ENCODE peak calls at places on chromosome 18, in six cellular contexts. One of them, this sample, is unnamed.
A peak's percentile ranks its signal among the peaks of the same experiment; 100 is the strongest.

GRCh38 chr18:65547046-65547445 is 203.8 kb upstream of the CDH7 start:
- DNase-seq in K562: no peak
- DNase-seq in sigmoid colon: no peak
- DNase-seq in A549: no peak
- DNase-seq in H1: no peak
- DNase-seq in suprapubic skin: no peak
- DNase-seq in this sample: no peak

GRCh38 chr18:48410095-48410920 is 1.1 kb upstream of the ZBTB7C start:
- DNase-seq in K562: peak; percentile 97
- DNase-seq in sigmoid colon: peak; percentile 94
- DNase-seq in A549: peak; percentile 56
- DNase-seq in H1: peak; percentile 57
- DNase-seq in suprapubic skin: peak; percentile 94
- DNase-seq in this sample: peak; percentile 92

GRCh38 chr18:55250729-55251128 is 291.5 kb upstream of the CCDC68 start:
- DNase-seq in K562: no peak
- DNase-seq in sigmoid colon: no peak
- DNase-seq in A549: no peak
- DNase-seq in H1: no peak
- DNase-seq in suprapubic skin: no peak
- DNase-seq in this sample: no peak

GRCh38 chr18:8424917-8425725 is 184.1 kb upstream of the RAB12 start:
- DNase-seq in K562: no peak
- DNase-seq in sigmoid colon: no peak
- DNase-seq in A549: no peak
- DNase-seq in H1: peak; percentile 25
- DNase-seq in suprapubic skin: no peak
- DNase-seq in this sample: no peak

GRCh38 chr18:51666717-51667320 is 469.3 kb upstream of the MEX3C start:
- DNase-seq in K562: no peak
- DNase-seq in sigmoid colon: peak; percentile 68
- DNase-seq in A549: no peak
- DNase-seq in H1: no peak
- DNase-seq in suprapubic skin: no peak
- DNase-seq in this sample: peak; percentile 32

GRCh38 chr18:36830141-36830495 is 1.2 kb downstream of the KIAA1328 start:
- DNase-seq in K562: no peak
- DNase-seq in sigmoid colon: no peak
- DNase-seq in A549: no peak
- DNase-seq in H1: no peak
- DNase-seq in suprapubic skin: no peak
- DNase-seq in this sample: no peak

GRCh38 chr18:73962251-73962650 is 185.4 kb downstream of the FBXO15 start:
- DNase-seq in K562: no peak
- DNase-seq in sigmoid colon: no peak
- DNase-seq in A549: no peak
- DNase-seq in H1: no peak
- DNase-seq in suprapubic skin: no peak
- DNase-seq in this sample: no peak

GRCh38 chr18:13070460-13070859 is 79.3 kb downstream of the CEP192 start:
- DNase-seq in K562: no peak
- DNase-seq in sigmoid colon: no peak
- DNase-seq in A549: no peak
- DNase-seq in H1: no peak
- DNase-seq in suprapubic skin: no peak
- DNase-seq in this sample: no peak

GRCh38 chr18:76490040-76490439 is 5.0 kb downstream of the ZNF516 start:
- DNase-seq in K562: no peak
- DNase-seq in sigmoid colon: no peak
- DNase-seq in A549: no peak
- DNase-seq in H1: no peak
- DNase-seq in suprapubic skin: no peak
- DNase-seq in this sample: no peak

GRCh38 chr18:7902399-7902839 is 335.3 kb downstream of the PTPRM start:
- DNase-seq in K562: no peak
- DNase-seq in sigmoid colon: peak; percentile 87
- DNase-seq in A549: peak; percentile 55
- DNase-seq in H1: no peak
- DNase-seq in suprapubic skin: no peak
- DNase-seq in this sample: peak; percentile 72

GRCh38 chr18:9750112-9750511 is 42.0 kb downstream of the RAB31 start:
- DNase-seq in K562: no peak
- DNase-seq in sigmoid colon: no peak
- DNase-seq in A549: no peak
- DNase-seq in H1: no peak
- DNase-seq in suprapubic skin: no peak
- DNase-seq in this sample: no peak

GRCh38 chr18:48034651-48035555 is 104.4 kb upstream of the SMAD2 start:
- DNase-seq in K562: no peak
- DNase-seq in sigmoid colon: peak; percentile 47
- DNase-seq in A549: no peak
- DNase-seq in H1: no peak
- DNase-seq in suprapubic skin: peak; percentile 54
- DNase-seq in this sample: no peak

GRCh38 chr18:59219672-59220163 is at the start of gene GRP:
- DNase-seq in K562: no peak
- DNase-seq in sigmoid colon: no peak
- DNase-seq in A549: no peak
- DNase-seq in H1: no peak
- DNase-seq in suprapubic skin: no peak
- DNase-seq in this sample: no peak

GRCh38 chr18:14941256-14941655 is 193.3 kb downstream of the ANKRD30B start:
- DNase-seq in K562: no peak
- DNase-seq in sigmoid colon: no peak
- DNase-seq in A549: no peak
- DNase-seq in H1: no peak
- DNase-seq in suprapubic skin: no peak
- DNase-seq in this sample: no peak

GRCh38 chr18:57149031-57149430 is 2.1 kb downstream of the BOD1L2 start:
- DNase-seq in K562: no peak
- DNase-seq in sigmoid colon: no peak
- DNase-seq in A549: no peak
- DNase-seq in H1: no peak
- DNase-seq in suprapubic skin: no peak
- DNase-seq in this sample: no peak

GRCh38 chr18:35611518-35611917 is 30.0 kb downstream of the GALNT1 start:
- DNase-seq in K562: no peak
- DNase-seq in sigmoid colon: no peak
- DNase-seq in A549: no peak
- DNase-seq in H1: no peak
- DNase-seq in suprapubic skin: no peak
- DNase-seq in this sample: no peak

GRCh38 chr18:62611395-62612241 is 88.8 kb downstream of the ZCCHC2 start:
- DNase-seq in K562: peak; percentile 38
- DNase-seq in sigmoid colon: no peak
- DNase-seq in A549: no peak
- DNase-seq in H1: no peak
- DNase-seq in suprapubic skin: peak; percentile 73
- DNase-seq in this sample: peak; percentile 54

GRCh38 chr18:62452280-62452824 is 70.5 kb upstream of the ZCCHC2 start:
- DNase-seq in K562: no peak
- DNase-seq in sigmoid colon: no peak
- DNase-seq in A549: peak; percentile 22
- DNase-seq in H1: no peak
- DNase-seq in suprapubic skin: no peak
- DNase-seq in this sample: no peak

GRCh38 chr18:23584019-23584970 is 2.0 kb downstream of the NPC1 start:
- DNase-seq in K562: no peak
- DNase-seq in sigmoid colon: no peak
- DNase-seq in A549: no peak
- DNase-seq in H1: no peak
- DNase-seq in suprapubic skin: no peak
- DNase-seq in this sample: no peak

GRCh38 chr18:29041976-29042375 is 865.0 kb upstream of the CDH2 start:
- DNase-seq in K562: no peak
- DNase-seq in sigmoid colon: no peak
- DNase-seq in A549: no peak
- DNase-seq in H1: no peak
- DNase-seq in suprapubic skin: no peak
- DNase-seq in this sample: no peak

GRCh38 chr18:39945076-39945475 is 2010.0 kb upstream of the PIK3C3 start:
- DNase-seq in K562: no peak
- DNase-seq in sigmoid colon: no peak
- DNase-seq in A549: no peak
- DNase-seq in H1: no peak
- DNase-seq in suprapubic skin: no peak
- DNase-seq in this sample: no peak

GRCh38 chr18:37124511-37124910 is 295.6 kb downstream of the KIAA1328 start:
- DNase-seq in K562: no peak
- DNase-seq in sigmoid colon: no peak
- DNase-seq in A549: no peak
- DNase-seq in H1: no peak
- DNase-seq in suprapubic skin: no peak
- DNase-seq in this sample: no peak

GRCh38 chr18:22467760-22468553 is 50.2 kb upstream of the CTAGE1 start:
- DNase-seq in K562: no peak
- DNase-seq in sigmoid colon: no peak
- DNase-seq in A549: peak; percentile 48
- DNase-seq in H1: no peak
- DNase-seq in suprapubic skin: no peak
- DNase-seq in this sample: peak; percentile 41

GRCh38 chr18:26813043-26813442 is 52.5 kb downstream of the AQP4 start:
- DNase-seq in K562: no peak
- DNase-seq in sigmoid colon: no peak
- DNase-seq in A549: peak; percentile 15
- DNase-seq in H1: peak; percentile 17
- DNase-seq in suprapubic skin: no peak
- DNase-seq in this sample: peak; percentile 65

GRCh38 chr18:28995319-28995718 is 818.4 kb upstream of the CDH2 start:
- DNase-seq in K562: no peak
- DNase-seq in sigmoid colon: no peak
- DNase-seq in A549: no peak
- DNase-seq in H1: no peak
- DNase-seq in suprapubic skin: no peak
- DNase-seq in this sample: no peak

GRCh38 chr18:48409591-48410094 is 460 bp upstream of the ZBTB7C start:
- DNase-seq in K562: no peak
- DNase-seq in sigmoid colon: no peak
- DNase-seq in A549: no peak
- DNase-seq in H1: no peak
- DNase-seq in suprapubic skin: no peak
- DNase-seq in this sample: peak; percentile 61

GRCh38 chr18:54558609-54559585 is 32.1 kb upstream of the DYNAP start:
- DNase-seq in K562: peak; percentile 23
- DNase-seq in sigmoid colon: no peak
- DNase-seq in A549: peak; percentile 5
- DNase-seq in H1: no peak
- DNase-seq in suprapubic skin: no peak
- DNase-seq in this sample: no peak

GRCh38 chr18:25256439-25256838 is 95.5 kb downstream of the ZNF521 start:
- DNase-seq in K562: no peak
- DNase-seq in sigmoid colon: no peak
- DNase-seq in A549: no peak
- DNase-seq in H1: no peak
- DNase-seq in suprapubic skin: no peak
- DNase-seq in this sample: no peak

DNA sequence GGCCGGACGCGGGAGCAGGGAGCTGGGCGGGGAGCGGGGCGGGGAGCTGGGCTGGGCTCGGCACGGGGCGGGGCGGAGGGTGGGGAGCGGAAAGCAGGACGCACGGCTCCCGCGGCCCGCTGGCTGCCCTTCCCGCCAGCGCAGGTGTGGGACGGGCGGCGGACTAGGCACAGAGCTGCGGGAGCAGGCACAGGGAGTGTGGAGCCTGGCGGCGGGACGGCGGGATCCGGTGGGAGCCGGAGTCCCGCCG is at the start of gene IMPA2:
- DNase-seq in K562: no peak
- DNase-seq in sigmoid colon: no peak
- DNase-seq in A549: no peak
- DNase-seq in H1: no peak
- DNase-seq in suprapubic skin: no peak
- DNase-seq in this sample: no peak
- TF ChIP-seq POLR2A in K562: no peak
- TF ChIP-seq POLR2A in sigmoid colon: no peak
- TF ChIP-seq POLR2A in A549: peak; percentile 89
- TF ChIP-seq POLR2A in H1: no peak
- TF ChIP-seq POLR2A in suprapubic skin: no peak
- TF ChIP-seq POLR2A in this sample: peak; percentile 54

DNA sequence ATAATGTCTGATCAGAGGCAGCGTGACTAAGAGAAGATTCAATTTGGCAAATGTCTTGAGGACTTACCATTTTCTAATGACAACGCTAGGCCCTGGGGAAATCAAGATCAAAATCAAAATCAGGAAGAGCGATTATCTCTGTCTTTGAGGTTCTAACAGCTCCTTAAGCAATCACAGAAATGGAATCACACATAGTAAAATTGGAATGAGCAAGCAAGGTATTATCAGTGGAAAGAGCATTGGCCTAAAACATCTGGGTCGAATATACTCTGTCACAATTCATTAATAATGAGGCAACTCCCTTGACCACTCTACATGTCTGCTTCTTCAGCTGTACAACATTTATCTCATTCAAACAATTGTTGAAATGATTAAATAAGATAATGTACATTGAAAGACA is 8.5 kb upstream of the SERPINB2 start:
- DNase-seq in K562: no peak
- DNase-seq in sigmoid colon: no peak
- DNase-seq in A549: no peak
- DNase-seq in H1: no peak
- DNase-seq in suprapubic skin: no peak
- DNase-seq in this sample: no peak
- TF ChIP-seq EP300 in K562: no peak
- TF ChIP-seq EP300 in sigmoid colon: no peak
- TF ChIP-seq EP300 in A549: no peak
- TF ChIP-seq EP300 in H1: no peak
- TF ChIP-seq EP300 in suprapubic skin: no peak
- TF ChIP-seq EP300 in this sample: no peak

GRCh38 chr18:45589559-45590041 is 25.7 kb upstream of the SLC14A2 start:
- DNase-seq in K562: no peak
- DNase-seq in sigmoid colon: no peak
- DNase-seq in A549: no peak
- DNase-seq in H1: no peak
- DNase-seq in suprapubic skin: no peak
- DNase-seq in this sample: no peak
- H3K4me3 ChIP-seq in K562: no peak overlapping the region
- H3K4me3 ChIP-seq in sigmoid colon: no peak overlapping the region
- H3K4me3 ChIP-seq in A549: no peak overlapping the region
- H3K4me3 ChIP-seq in H1: peak overlapping the region; percentile 29
- H3K4me3 ChIP-seq in suprapubic skin: no peak overlapping the region
- H3K4me3 ChIP-seq in this sample: no peak overlapping the region

DNA sequence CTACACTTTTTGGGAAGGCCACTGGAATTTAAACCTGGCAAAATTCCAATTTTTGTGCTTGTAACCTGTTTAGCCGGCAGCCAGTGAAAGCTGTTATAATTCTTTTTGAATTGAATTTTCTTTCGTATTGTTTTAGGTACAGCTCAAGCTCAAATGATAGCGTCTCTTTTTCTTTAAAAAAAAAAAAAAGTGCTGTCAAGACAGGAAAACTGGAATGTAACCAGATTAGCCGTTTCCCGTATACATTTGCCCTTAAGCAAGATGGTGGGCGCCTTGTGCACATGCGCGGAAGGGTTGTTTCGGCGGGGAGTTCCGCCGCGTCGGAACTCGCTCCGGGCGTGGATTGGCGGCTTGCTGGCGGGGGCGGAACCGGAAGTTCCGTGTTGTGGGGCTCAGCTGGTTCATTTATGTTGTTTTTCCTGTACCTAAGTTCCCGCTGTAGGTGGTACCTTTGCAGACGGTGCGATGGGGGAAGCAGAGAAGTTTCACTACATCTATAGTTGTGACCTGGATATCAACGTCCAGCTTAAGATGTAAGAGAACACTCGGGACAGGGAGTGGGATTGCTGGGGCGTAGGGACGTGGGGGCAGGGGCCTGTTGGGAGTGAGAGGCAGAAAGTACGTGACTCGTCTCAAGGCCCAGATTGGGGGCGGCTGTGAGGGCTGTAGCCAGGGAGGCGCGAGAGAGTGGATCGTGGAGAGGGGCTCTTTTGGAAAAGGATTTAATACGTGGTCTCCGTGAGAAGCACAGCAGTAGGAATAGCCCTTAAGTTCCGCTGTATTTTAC is at the start of gene PIK3C3:
- DNase-seq in K562: peak; percentile 98
- DNase-seq in sigmoid colon: peak; percentile 98
- DNase-seq in A549: peak; percentile 55
- DNase-seq in H1: peak; percentile 88
- DNase-seq in suprapubic skin: peak; percentile 96
- DNase-seq in this sample: peak; percentile 96
- TF ChIP-seq POLR2A in K562: peak; percentile 85
- TF ChIP-seq POLR2A in sigmoid colon: no peak
- TF ChIP-seq POLR2A in A549: peak; percentile 16
- TF ChIP-seq POLR2A in H1: peak; percentile 62
- TF ChIP-seq POLR2A in suprapubic skin: no peak
- TF ChIP-seq POLR2A in this sample: no peak

This sample was measured in ovary.